ENCODE peak calls at places on chromosome 9, in ten cellular contexts. W, Q, P, I, B, O, A, C, K and X are unnamed samples.
A peak's percentile ranks its signal among the peaks of the same experiment; 100 is the strongest.

GRCh38 chr9:124045076-124045829 is 33.7 kb downstream of the LHX2 start:
- DNase-seq in W (no peak), Q (peak; percentile 47), P (peak; percentile 34), I (peak; percentile 84), B (no peak), O (no peak), A (no peak), C (peak; percentile 29), K (no peak), X (no peak)

GRCh38 chr9:18776836-18777820 is 255.9 kb downstream of the SAXO1 start:
- DNase-seq in W (no peak), Q (no peak), P (no peak), I (no peak), B (no peak), O (no peak), A (no peak), C (no peak), K (no peak), X (peak; percentile 70)

GRCh38 chr9:109115931-109116541 is 3.7 kb downstream of the TMEM245 start:
- DNase-seq in W (no peak), Q (peak; percentile 33), P (peak; percentile 51), I (no peak), B (no peak), O (no peak), A (no peak), C (no peak), K (no peak), X (no peak)

GRCh38 chr9:114551750-114552685 is 35.6 kb upstream of the ATP6V1G1 start:
- DNase-seq in W (peak; percentile 97), Q (peak; percentile 88), P (peak; percentile 98), I (peak; percentile 99), B (no peak), O (no peak), A (peak; percentile 2), C (peak; percentile 24), K (no peak), X (peak; percentile 75)

GRCh38 chr9:127976943-127977871 is 3.6 kb downstream of the EEIG1 start:
- DNase-seq in W (no peak), Q (no peak), P (no peak), I (no peak), B (no peak), O (no peak), A (no peak), C (peak; percentile 71), K (no peak), X (no peak)

GRCh38 chr9:33446507-33447403 is 638 bp downstream of the AQP3 start:
- DNase-seq in W (peak; percentile 65), Q (no peak), P (peak; percentile 52), I (peak; percentile 70), B (no peak), O (no peak), A (peak; percentile 24), C (peak; percentile 58), K (no peak), X (no peak)

GRCh38 chr9:90433398-90433890 is 209.2 kb downstream of the DIRAS2 start:
- DNase-seq in W (peak; percentile 32), Q (no peak), P (peak; percentile 8), I (no peak), B (no peak), O (no peak), A (no peak), C (peak; percentile 24), K (no peak), X (no peak)

GRCh38 chr9:131436865-131437271 is 43.0 kb downstream of the PRRC2B start:
- DNase-seq in W (no peak), Q (no peak), P (no peak), I (no peak), B (no peak), O (no peak), A (no peak), C (no peak), K (no peak), X (no peak)

GRCh38 chr9:2198956-2199635 is 183.9 kb downstream of the SMARCA2 start:
- DNase-seq in W (no peak), Q (no peak), P (no peak), I (no peak), B (no peak), O (no peak), A (no peak), C (no peak), K (no peak), X (no peak)

GRCh38 chr9:74887041-74887980 is at the start of gene TRPM6:
- DNase-seq in W (peak; percentile 35), Q (peak; percentile 73), P (peak; percentile 82), I (peak; percentile 79), B (peak; percentile 22), O (peak; percentile 35), A (peak; percentile 48), C (peak; percentile 88), K (peak; percentile 61), X (peak; percentile 92)

GRCh38 chr9:25353783-25354182 is 324.5 kb downstream of the TUSC1 start:
- DNase-seq in W (no peak), Q (no peak), P (no peak), I (no peak), B (no peak), O (no peak), A (no peak), C (no peak), K (no peak), X (no peak)

GRCh38 chr9:94768766-94769165 is 42.3 kb downstream of the AOPEP start:
- DNase-seq in W (no peak), Q (no peak), P (peak; percentile 53), I (no peak), B (no peak), O (no peak), A (no peak), C (no peak), K (no peak), X (no peak)

GRCh38 chr9:591292-591691 is 250.2 kb upstream of the DMRT1 start:
- DNase-seq in W (no peak), Q (no peak), P (no peak), I (no peak), B (no peak), O (no peak), A (peak; percentile 68), C (peak; percentile 80), K (no peak), X (no peak)

GRCh38 chr9:592225-592624 is 249.3 kb upstream of the DMRT1 start:
- DNase-seq in W (no peak), Q (no peak), P (no peak), I (no peak), B (no peak), O (no peak), A (no peak), C (peak; percentile 74), K (no peak), X (no peak)

GRCh38 chr9:588952-589351 is 252.5 kb upstream of the DMRT1 start:
- DNase-seq in W (no peak), Q (no peak), P (no peak), I (no peak), B (no peak), O (no peak), A (no peak), C (no peak), K (no peak), X (no peak)

GRCh38 chr9:592733-593132 is 248.8 kb upstream of the DMRT1 start:
- DNase-seq in W (no peak), Q (no peak), P (no peak), I (no peak), B (no peak), O (no peak), A (no peak), C (no peak), K (no peak), X (no peak)

DNA sequence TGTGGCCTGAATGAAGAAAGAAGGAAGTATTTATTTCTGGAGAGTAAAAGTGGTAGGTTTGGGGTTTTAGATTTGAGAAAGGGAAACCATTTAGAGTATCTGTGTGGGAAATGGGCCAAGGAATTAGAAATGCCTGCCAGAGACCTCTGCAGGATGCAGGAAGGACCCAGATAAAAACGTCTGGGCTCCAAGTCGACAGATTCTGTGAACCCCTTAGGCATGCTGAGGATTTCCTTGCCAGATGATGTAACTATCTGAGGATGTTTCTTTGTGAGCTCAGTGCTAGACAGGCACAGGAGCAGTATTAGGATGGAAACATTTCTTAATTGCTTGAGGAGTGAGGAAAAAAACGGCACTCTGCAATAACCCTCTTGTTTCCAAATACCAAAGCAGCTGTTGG is 251.8 kb upstream of the DMRT1 start:
- DNase-seq in W (no peak), Q (peak; percentile 36), P (peak; percentile 4), I (peak; percentile 40), B (no peak), O (no peak), A (no peak), C (no peak), K (no peak), X (no peak)
- H3K27ac ChIP-seq in W (peak overlapping the region; percentile 67), Q (peak overlapping the region; percentile 45), P (no peak overlapping the region), I (no peak overlapping the region), B (peak overlapping the region; percentile 47), O (no peak overlapping the region), A (no peak overlapping the region), C (no peak overlapping the region), K (peak overlapping the region; percentile 55), X (peak overlapping the region; percentile 19)

DNA sequence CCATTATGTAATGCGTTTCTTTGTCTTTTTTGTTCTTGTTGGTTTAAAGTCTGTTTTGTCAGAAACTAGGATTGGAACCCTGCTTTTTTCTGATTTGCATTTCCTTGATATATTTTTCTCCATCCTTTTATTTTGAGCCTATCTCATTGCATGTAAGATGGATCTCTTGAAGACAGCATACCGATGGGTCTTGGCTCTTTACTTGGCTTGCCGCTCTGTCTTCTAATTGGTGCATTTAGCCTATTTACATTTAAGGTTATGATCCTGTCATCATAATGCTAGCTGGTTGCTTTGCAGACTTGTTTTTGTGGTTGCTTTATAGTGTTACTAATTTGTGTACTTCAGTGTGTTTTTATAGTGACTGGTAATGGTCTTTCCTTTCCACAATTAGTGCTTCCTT is 13.3 kb upstream of the CDKN2B start:
- DNase-seq in W (no peak), Q (no peak), P (no peak), I (no peak), B (no peak), O (no peak), A (no peak), C (no peak), K (no peak), X (no peak)
- H3K4me3 ChIP-seq in W (no peak overlapping the region), Q (no peak overlapping the region), P (no peak overlapping the region), I (no peak overlapping the region), B (no peak overlapping the region), O (no peak overlapping the region), A (no peak overlapping the region), C (no peak overlapping the region), K (no peak overlapping the region), X (no peak overlapping the region)

DNA sequence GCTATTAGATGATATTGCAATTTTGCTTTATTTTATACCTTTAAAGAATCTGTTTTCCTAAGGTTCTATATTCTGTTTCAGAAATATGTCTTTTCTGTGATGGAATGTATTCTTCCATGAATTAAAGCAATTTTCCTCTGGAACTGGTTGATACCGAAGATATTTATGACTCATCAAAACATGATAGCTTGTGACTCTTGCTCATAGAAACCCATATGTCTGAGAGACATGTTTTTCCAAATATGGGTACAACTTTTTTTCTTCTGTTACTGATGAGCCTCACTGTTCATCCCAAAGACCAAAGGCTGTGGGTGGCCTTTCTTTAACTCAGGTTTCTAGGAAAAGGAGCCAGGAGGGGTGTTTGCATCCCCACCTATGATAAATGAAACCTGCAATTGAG is 126.1 kb upstream of the PAPPA start:
- DNase-seq in W (no peak), Q (no peak), P (peak; percentile 92), I (peak; percentile 77), B (no peak), O (no peak), A (no peak), C (no peak), K (no peak), X (no peak)
- H3K27ac ChIP-seq in W (peak overlapping the region; percentile 67), Q (peak overlapping the region; percentile 79), P (peak overlapping the region; percentile 82), I (peak overlapping the region; percentile 54), B (no peak overlapping the region), O (no peak overlapping the region), A (no peak overlapping the region), C (no peak overlapping the region), K (no peak overlapping the region), X (no peak overlapping the region)

GRCh38 chr9:14271078-14271673 is 42.8 kb downstream of the NFIB start:
- DNase-seq in W (no peak), Q (peak; percentile 91), P (peak; percentile 92), I (peak; percentile 19), B (no peak), O (peak; percentile 63), A (peak; percentile 34), C (peak; percentile 49), K (peak; percentile 57), X (peak; percentile 49)
- H3K4me3 ChIP-seq in W (no peak overlapping the region), Q (peak overlapping the region; percentile 13), P (no peak overlapping the region), I (no peak overlapping the region), B (no peak overlapping the region), O (no peak overlapping the region), A (no peak overlapping the region), C (no peak overlapping the region), K (no peak overlapping the region), X (no peak overlapping the region)